ENCODE peak calls at places on chromosomes 12 and 14, in seven cellular contexts. I is hepatocyte, X is GM23248, J is fibroblast of lung, R is DND-41, P is mammary epithelial cell, N is PC-3. T is an unnamed sample. For H4K20me1, the result is how much of the 10 kb centered on the place peaks cover.

GRCh38 chr12:58030566-58031279 is 89.4 kb downstream of the ATP23 start:
- DNase-seq in I (no peak), X (peak), J (peak), R (no peak), P (peak), N (peak), T (no peak)

GRCh38 chr12:52257074-52257551 is 17.3 kb upstream of the KRT86 start:
- DNase-seq in I (no peak), X (no peak), J (no peak), R (no peak), P (no peak), N (no peak), T (no peak)

GRCh38 chr12:96219700-96220206 is 25.6 kb downstream of the ELK3 start:
- DNase-seq in I (peak), X (peak), J (peak), R (no peak), P (peak), N (peak), T (peak)

GRCh38 chr12:83199069-83199468 is 512.4 kb downstream of the TMTC2 start:
- DNase-seq in I (no peak), X (no peak), J (no peak), R (no peak), P (no peak), N (no peak), T (no peak)

GRCh38 chr14:101252443-101253214 is 308.7 kb upstream of the DIO3 start:
- DNase-seq in I (no peak), X (no peak), J (no peak), R (no peak), P (no peak), N (no peak), T (no peak)

GRCh38 chr14:56224691-56225681 is 106.8 kb downstream of the PELI2 start:
- DNase-seq in I (peak), X (no peak), J (no peak), R (no peak), P (no peak), N (no peak), T (no peak)

GRCh38 chr12:132761032-132761910 is at the start of gene ANKLE2:
- DNase-seq in I (peak), X (peak), J (peak), R (peak), P (peak), N (peak), T (no peak)

GRCh38 chr14:51441001-51441400 is 201.0 kb downstream of the TMX1 start:
- DNase-seq in I (no peak), X (peak), J (no peak), R (no peak), P (peak), N (peak), T (no peak)

GRCh38 chr12:123050331-123050809 is 69.9 kb downstream of the ARL6IP4 start:
- DNase-seq in I (no peak), X (peak), J (peak), R (no peak), P (peak), N (peak), T (no peak)

GRCh38 chr12:56219840-56220239 is 1.9 kb downstream of the RNF41 start:
- DNase-seq in I (no peak), X (no peak), J (no peak), R (no peak), P (no peak), N (no peak), T (no peak)

GRCh38 chr12:2263921-2264320 is 211.1 kb downstream of the CACNA1C start:
- DNase-seq in I (no peak), X (no peak), J (no peak), R (no peak), P (no peak), N (no peak), T (no peak)

GRCh38 chr12:10097521-10097920 is 1.3 kb downstream of the CLEC1A start:
- DNase-seq in I (no peak), X (peak), J (no peak), R (no peak), P (no peak), N (no peak), T (no peak)

GRCh38 chr14:52923902-52924575 is 26.8 kb downstream of the FERMT2 start:
- DNase-seq in I (no peak), X (peak), J (no peak), R (peak), P (no peak), N (no peak), T (no peak)

GRCh38 chr14:104299993-104300761 is 161.8 kb downstream of the KIF26A start:
- DNase-seq in I (no peak), X (no peak), J (no peak), R (no peak), P (no peak), N (no peak), T (no peak)

GRCh38 chr12:52156757-52157565 is 34.9 kb downstream of the KRT80 start:
- DNase-seq in I (peak), X (peak), J (no peak), R (peak), P (peak), N (peak), T (peak)

GRCh38 chr12:22101749-22102243 is 55.8 kb downstream of the CMAS start:
- DNase-seq in I (no peak), X (peak), J (peak), R (peak), P (peak), N (peak), T (no peak)

GRCh38 chr14:104795781-104796681 is 483 bp upstream of the AKT1 start:
- DNase-seq in I (peak), X (peak), J (peak), R (peak), P (no peak), N (peak), T (no peak)

GRCh38 chr14:42374332-42374731 is 767.7 kb downstream of the LRFN5 start:
- DNase-seq in I (no peak), X (no peak), J (no peak), R (no peak), P (no peak), N (peak), T (no peak)

GRCh38 chr12:25578739-25579138 is 25.7 kb upstream of the LMNTD1 start:
- DNase-seq in I (no peak), X (no peak), J (no peak), R (no peak), P (no peak), N (no peak), T (no peak)

GRCh38 chr12:109552971-109553370 is 20.3 kb downstream of the MMAB start:
- DNase-seq in I (no peak), X (no peak), J (no peak), R (no peak), P (no peak), N (no peak), T (no peak)

GRCh38 chr12:80576641-80577418 is 130.6 kb upstream of the MYF6 start:
- DNase-seq in I (no peak), X (no peak), J (peak), R (no peak), P (no peak), N (no peak), T (no peak)

GRCh38 chr12:106246891-106247730 is 709 bp downstream of the CKAP4 start:
- DNase-seq in I (peak), X (peak), J (peak), R (peak), P (peak), N (peak), T (peak)

GRCh38 chr12:104720346-104721064 is 237.6 kb downstream of the SLC41A2 start:
- DNase-seq in I (no peak), X (peak), J (peak), R (peak), P (no peak), N (no peak), T (no peak)

GRCh38 chr12:26629864-26630263 is 203.1 kb downstream of the ITPR2 start:
- DNase-seq in I (no peak), X (peak), J (peak), R (no peak), P (no peak), N (peak), T (no peak)

GRCh38 chr12:52477651-52478050 is 4.0 kb upstream of the KRT6C start:
- DNase-seq in I (no peak), X (no peak), J (no peak), R (no peak), P (no peak), N (no peak), T (no peak)

GRCh38 chr12:25759752-25760151 is 198.7 kb upstream of the RASSF8 start:
- DNase-seq in I (no peak), X (no peak), J (peak), R (no peak), P (no peak), N (no peak), T (no peak)

GRCh38 chr14:53881161-53881846 is 75.3 kb downstream of the BMP4 start:
- DNase-seq in I (peak), X (no peak), J (peak), R (no peak), P (no peak), N (no peak), T (no peak)

GRCh38 chr12:12788675-12789368 is 3.4 kb downstream of the APOLD1 start:
- DNase-seq in I (peak), X (peak), J (peak), R (peak), P (peak), N (peak), T (peak)

GRCh38 chr14:58593977-58594376 is 43.8 kb upstream of the DACT1 start:
- DNase-seq in I (no peak), X (no peak), J (no peak), R (no peak), P (no peak), N (no peak), T (no peak)
- H4K20me1 ChIP-seq in I (under half), X (under half), J (under half), R (under half), P (under half), N (under half), T (under half)

GRCh38 chr14:89255852-89256251 is 161.2 kb downstream of the FOXN3 start:
- DNase-seq in I (no peak), X (no peak), J (no peak), R (no peak), P (no peak), N (no peak), T (no peak)

GRCh38 chr14:89256273-89256672 is 160.8 kb downstream of the FOXN3 start:
- DNase-seq in I (no peak), X (no peak), J (no peak), R (no peak), P (no peak), N (no peak), T (no peak)

GRCh38 chr14:89255012-89255411 is 162.0 kb downstream of the FOXN3 start:
- DNase-seq in I (no peak), X (no peak), J (no peak), R (no peak), P (no peak), N (no peak), T (no peak)

GRCh38 chr14:89258728-89259273 is 158.2 kb downstream of the FOXN3 start:
- DNase-seq in I (no peak), X (no peak), J (no peak), R (no peak), P (no peak), N (no peak), T (no peak)

GRCh38 chr14:89256951-89257350 is 160.1 kb downstream of the FOXN3 start:
- DNase-seq in I (no peak), X (no peak), J (no peak), R (no peak), P (no peak), N (no peak), T (no peak)
- H4K20me1 ChIP-seq in I (under half), X (under half), J (under half), R (under half), P (under half), N (under half), T (under half)

GRCh38 chr14:99542566-99542965 is 61.4 kb downstream of the CCNK start:
- DNase-seq in I (no peak), X (no peak), J (no peak), R (no peak), P (no peak), N (no peak), T (no peak)
- H4K20me1 ChIP-seq in I (under half), X (under half), J (under half), R (half or more), P (under half), N (under half), T (under half)

GRCh38 chr14:69237584-69237983 is 22.4 kb upstream of the GALNT16 start:
- DNase-seq in I (no peak), X (no peak), J (no peak), R (no peak), P (no peak), N (no peak), T (no peak)
- H4K20me1 ChIP-seq in I (under half), X (under half), J (under half), R (under half), P (under half), N (under half), T (under half)

GRCh38 chr12:113474635-113475436 is 3.2 kb upstream of the LHX5 start:
- DNase-seq in I (no peak), X (no peak), J (no peak), R (no peak), P (no peak), N (no peak), T (no peak)
- H4K20me1 ChIP-seq in I (under half), X (under half), J (under half), R (under half), P (under half), N (under half), T (under half)

DNA sequence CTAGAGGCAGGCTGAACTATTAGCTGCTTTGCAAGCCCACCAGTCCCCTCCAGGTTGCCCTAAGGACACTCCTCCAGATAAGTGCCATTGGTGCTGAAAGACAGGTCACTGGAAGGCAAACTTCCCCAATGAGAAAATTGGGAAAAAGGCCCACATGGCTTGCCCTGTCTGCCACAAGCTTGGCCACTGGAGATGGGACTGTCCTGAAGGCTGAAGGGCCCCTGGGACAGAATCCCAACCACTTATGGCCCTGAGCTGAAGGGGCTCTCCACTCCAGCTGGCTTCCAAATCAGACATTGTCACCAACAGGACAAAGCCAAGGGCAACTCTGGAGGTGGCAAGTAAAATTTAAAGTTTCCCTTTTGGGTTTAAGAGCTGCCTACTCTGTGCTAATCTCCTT is 12.2 kb upstream of the DHRS2 start:
- DNase-seq in I (no peak), X (no peak), J (no peak), R (no peak), P (no peak), N (no peak), T (no peak)
- H4K20me1 ChIP-seq in I (under half), X (under half), J (under half), R (under half), P (under half), N (under half), T (under half)

GRCh38 chr14:24915403-24915921 is 134.5 kb downstream of the STXBP6 start:
- DNase-seq in I (no peak), X (no peak), J (no peak), R (no peak), P (no peak), N (no peak), T (no peak)
- H4K20me1 ChIP-seq in I (under half), X (under half), J (under half), R (under half), P (under half), N (under half), T (under half)

T was measured in PC-9.